ENCODE peak calls at places on chromosomes 16 and 17, in four cellular contexts. E, Z, T and R are unnamed samples.

GRCh38 chr17:17581509-17581908 is 10.0 kb downstream of the PEMT start:
- DNase-seq in E (no peak), Z (no peak), T (no peak), R (no peak)

GRCh38 chr16:35745821-35746248 is 2286.4 kb downstream of the TP53TG3F start:
- DNase-seq in E (no peak), Z (no peak), T (no peak), R (no peak)

GRCh38 chr17:60401819-60402218 is 9.9 kb upstream of the USP32 start:
- DNase-seq in E (no peak), Z (no peak), T (no peak), R (no peak)

GRCh38 chr17:51365090-51365489 is 104.7 kb downstream of the UTP18 start:
- DNase-seq in E (no peak), Z (no peak), T (no peak), R (no peak)

GRCh38 chr17:54029196-54029595 is 206.5 kb downstream of the KIF2B start:
- DNase-seq in E (no peak), Z (no peak), T (no peak), R (no peak)

GRCh38 chr16:27965801-27966200 is 97.7 kb downstream of the GSG1L start:
- DNase-seq in E (no peak), Z (no peak), T (no peak), R (no peak)

GRCh38 chr16:9042943-9043680 is 48.3 kb upstream of the HAPSTR1 start:
- DNase-seq in E (no peak), Z (no peak), T (no peak), R (no peak)

GRCh38 chr17:47286198-47286914 is 32.7 kb downstream of the ITGB3 start:
- DNase-seq in E (no peak), Z (no peak), T (no peak), R (no peak)

GRCh38 chr16:22787456-22788189 is 26.3 kb upstream of the HS3ST2 start:
- DNase-seq in E (no peak), Z (no peak), T (no peak), R (no peak)

GRCh38 chr16:56683424-56684162 is 1.3 kb downstream of the MT1X start:
- DNase-seq in E (no peak), Z (no peak), T (no peak), R (no peak)

GRCh38 chr16:68662035-68662434 is 16.9 kb downstream of the CDH3 start:
- DNase-seq in E (no peak), Z (no peak), T (no peak), R (no peak)

GRCh38 chr17:51263001-51263400 is 2.7 kb downstream of the UTP18 start:
- DNase-seq in E (no peak), Z (no peak), T (no peak), R (no peak)

GRCh38 chr17:74761931-74762330 is 13.5 kb downstream of the NHERF1 start:
- DNase-seq in E (no peak), Z (no peak), T (no peak), R (no peak)

GRCh38 chr17:64236827-64237403 is 26.1 kb downstream of the TEX2 start:
- DNase-seq in E (no peak), Z (no peak), T (no peak), R (no peak)

GRCh38 chr16:50598256-50598894 is 50.2 kb downstream of the NKD1 start:
- DNase-seq in E (no peak), Z (peak; percentile 61), T (no peak), R (no peak)

GRCh38 chr17:8063761-8064589 is 23.5 kb downstream of the ALOX12B start:
- DNase-seq in E (no peak), Z (no peak), T (no peak), R (no peak)

GRCh38 chr16:55543470-55543869 is 23.0 kb upstream of the CAPNS2 start:
- DNase-seq in E (no peak), Z (no peak), T (no peak), R (no peak)

GRCh38 chr17:80564545-80564944 is 19.9 kb downstream of the RPTOR start:
- DNase-seq in E (no peak), Z (no peak), T (no peak), R (no peak)

GRCh38 chr17:30002088-30002487 is 60.7 kb downstream of the EFCAB5 start:
- DNase-seq in E (no peak), Z (no peak), T (no peak), R (no peak)

GRCh38 chr17:67040652-67041051 is 3.7 kb upstream of the CACNG1 start:
- DNase-seq in E (no peak), Z (no peak), T (no peak), R (no peak)

GRCh38 chr16:57924514-57924913 is 46.4 kb downstream of the CNGB1 start:
- DNase-seq in E (no peak), Z (no peak), T (no peak), R (no peak)

GRCh38 chr16:72865258-72865657 is 182.7 kb downstream of the ZFHX3 start:
- DNase-seq in E (no peak), Z (no peak), T (no peak), R (no peak)

GRCh38 chr16:19718624-19718965 is 524 bp downstream of the IQCK start:
- DNase-seq in E (peak; percentile 52), Z (no peak), T (no peak), R (no peak)

GRCh38 chr16:61030616-61031015 is 1005.6 kb downstream of the CDH8 start:
- DNase-seq in E (no peak), Z (no peak), T (no peak), R (no peak)

GRCh38 chr17:945672-946071 is 33.9 kb downstream of the NXN start:
- DNase-seq in E (no peak), Z (no peak), T (no peak), R (no peak)

GRCh38 chr16:81632392-81633146 is 146.5 kb upstream of the PLCG2 start:
- DNase-seq in E (peak; percentile 37), Z (peak; percentile 92), T (no peak), R (no peak)

GRCh38 chr17:10135539-10136257 is 62.7 kb downstream of the GAS7 start:
- DNase-seq in E (peak; percentile 60), Z (peak; percentile 72), T (no peak), R (no peak)

GRCh38 chr17:45299311-45299710 is 17.5 kb downstream of the MAP3K14 start:
- DNase-seq in E (no peak), Z (no peak), T (no peak), R (no peak)

GRCh38 chr17:58783380-58783779 is 27.7 kb downstream of the PPM1E start:
- DNase-seq in E (no peak), Z (no peak), T (no peak), R (no peak)

GRCh38 chr17:2171725-2172446 is 117.0 kb downstream of the HIC1 start:
- DNase-seq in E (peak; percentile 63), Z (peak; percentile 89), T (no peak), R (peak; percentile 88)

GRCh38 chr17:5179003-5179402 is 12.7 kb downstream of the ZNF594 start:
- DNase-seq in E (no peak), Z (no peak), T (no peak), R (no peak)

GRCh38 chr17:58411408-58411894 is 5.9 kb downstream of the RNF43 start:
- DNase-seq in E (no peak), Z (no peak), T (no peak), R (no peak)

GRCh38 chr16:20314575-20314974 is 12.7 kb downstream of the GP2 start:
- DNase-seq in E (no peak), Z (no peak), T (no peak), R (no peak)

GRCh38 chr17:20214807-20215206 is 205.6 kb downstream of the SPECC1 start:
- DNase-seq in E (no peak), Z (no peak), T (no peak), R (no peak)

GRCh38 chr17:73343739-73344454 is 32.1 kb upstream of the CDC42EP4 start:
- DNase-seq in E (no peak), Z (no peak), T (no peak), R (no peak)

GRCh38 chr16:80369559-80369958 is 171.2 kb upstream of the DYNLRB2 start:
- DNase-seq in E (peak; percentile 36), Z (no peak), T (no peak), R (peak; percentile 67)

GRCh38 chr17:80414508-80414802 is 512 bp upstream of the ENDOV start:
- DNase-seq in E (no peak), Z (no peak), T (no peak), R (no peak)

DNA sequence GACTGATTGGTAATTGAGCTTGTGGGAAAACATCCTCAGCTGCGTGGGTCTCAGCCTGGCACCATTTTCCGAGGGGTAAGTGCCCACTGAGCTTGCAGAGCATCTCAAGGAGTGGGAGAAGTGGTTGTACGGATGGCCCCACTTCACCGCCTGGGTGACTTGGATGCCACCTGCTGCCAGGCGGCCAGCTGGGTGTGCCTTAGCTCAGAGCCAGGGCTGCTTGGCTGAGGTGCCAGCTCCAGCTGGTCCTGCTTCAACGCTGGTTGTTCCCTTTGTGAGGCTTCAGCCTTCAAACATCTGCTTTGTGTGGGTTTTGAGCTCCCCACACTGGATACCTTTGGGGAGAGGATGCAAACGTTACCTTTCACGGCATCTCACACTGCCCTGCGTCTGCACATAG is 482.7 kb upstream of the EEF2KMT start:
- DNase-seq in E (no peak), Z (no peak), T (no peak), R (no peak)
- H3K27ac ChIP-seq in E (no peak overlapping the region), Z (no peak overlapping the region), T (no peak overlapping the region), R (no peak overlapping the region)

GRCh38 chr17:75876190-75876937 is 2.0 kb downstream of the TRIM47 start:
- DNase-seq in E (peak; percentile 90), Z (peak; percentile 78), T (peak; percentile 97), R (no peak)

GRCh38 chr17:75876938-75877751 is 1.2 kb downstream of the TRIM47 start:
- DNase-seq in E (peak; percentile 90), Z (peak; percentile 97), T (peak; percentile 93), R (peak; percentile 96)

GRCh38 chr17:75877752-75878173 is 618 bp downstream of the TRIM47 start:
- DNase-seq in E (peak; percentile 81), Z (peak; percentile 62), T (peak; percentile 84), R (peak; percentile 70)

GRCh38 chr17:75875940-75876189 is 2.5 kb downstream of the TRIM47 start:
- DNase-seq in E (no peak), Z (no peak), T (no peak), R (no peak)

GRCh38 chr17:75878174-75878998 is at the start of gene TRIM47:
- DNase-seq in E (peak; percentile 78), Z (peak; percentile 62), T (peak; percentile 74), R (peak; percentile 79)
- TF ChIP-seq CTCF in E (no peak), Z (no peak), T (peak; percentile 6), R (peak; percentile 40)

GRCh38 chr16:87203060-87203656 is 114.0 kb downstream of the C16orf95 start:
- DNase-seq in E (peak; percentile 67), Z (peak; percentile 53), T (no peak), R (no peak)
- H3K27ac ChIP-seq in E (no peak overlapping the region), Z (no peak overlapping the region), T (no peak overlapping the region), R (no peak overlapping the region)

GRCh38 chr17:31171711-31172110 is 76.9 kb downstream of the NF1 start:
- DNase-seq in E (no peak), Z (no peak), T (no peak), R (no peak)
- TF ChIP-seq CTCF in E (no peak), Z (no peak), T (no peak), R (no peak)